ENCODE peak calls at places on chromosomes 4 and X, in seven cellular contexts. I is H1; U is CD8-positive, alpha-beta memory T cell; E is fibroblast of lung; D is upper lobe of right lung; N is tibial nerve; A is adrenal gland. G is an unnamed sample.

GRCh38 chr4:121266982-121267381 is 102.9 kb upstream of the TNIP3 start:
- DNase-seq in I (no peak), U (no peak), E (no peak), D (no peak), N (no peak), A (no peak), G (no peak)

GRCh38 chrX:39705299-39705698 is 392.5 kb downstream of the BCOR start:
- DNase-seq in I (no peak), U (no peak), E (peak; percentile 89), D (peak; percentile 83), N (peak; percentile 19), A (peak; percentile 87), G (no peak)

GRCh38 chr4:140595065-140595464 is 26.3 kb upstream of the UCP1 start:
- DNase-seq in I (no peak), U (no peak), E (peak; percentile 3), D (no peak), N (no peak), A (no peak), G (peak; percentile 59)

GRCh38 chr4:89800527-89801103 is 36.3 kb downstream of the SNCA start:
- DNase-seq in I (no peak), U (no peak), E (peak; percentile 85), D (no peak), N (no peak), A (no peak), G (no peak)

GRCh38 chrX:13721819-13722527 is 12.4 kb downstream of the TRAPPC2 start:
- DNase-seq in I (no peak), U (no peak), E (peak; percentile 63), D (no peak), N (no peak), A (no peak), G (peak; percentile 43)

GRCh38 chr4:13990596-13991589 is 363.4 kb upstream of the BOD1L1 start:
- DNase-seq in I (no peak), U (no peak), E (no peak), D (no peak), N (no peak), A (peak; percentile 80), G (peak; percentile 72)

GRCh38 chrX:16002185-16002584 is 121.2 kb upstream of the GRPR start:
- DNase-seq in I (no peak), U (no peak), E (peak; percentile 20), D (no peak), N (no peak), A (no peak), G (no peak)

GRCh38 chrX:10242036-10242435 is 85.3 kb downstream of the CLCN4 start:
- DNase-seq in I (no peak), U (no peak), E (no peak), D (no peak), N (no peak), A (no peak), G (no peak)

GRCh38 chr4:96293806-96294205 is 453.9 kb downstream of the PDHA2 start:
- DNase-seq in I (no peak), U (no peak), E (no peak), D (no peak), N (no peak), A (no peak), G (no peak)

GRCh38 chrX:54494970-54495813 is 842 bp downstream of the FGD1 start:
- DNase-seq in I (no peak), U (no peak), E (peak; percentile 35), D (peak; percentile 63), N (no peak), A (peak; percentile 37), G (no peak)

DNA sequence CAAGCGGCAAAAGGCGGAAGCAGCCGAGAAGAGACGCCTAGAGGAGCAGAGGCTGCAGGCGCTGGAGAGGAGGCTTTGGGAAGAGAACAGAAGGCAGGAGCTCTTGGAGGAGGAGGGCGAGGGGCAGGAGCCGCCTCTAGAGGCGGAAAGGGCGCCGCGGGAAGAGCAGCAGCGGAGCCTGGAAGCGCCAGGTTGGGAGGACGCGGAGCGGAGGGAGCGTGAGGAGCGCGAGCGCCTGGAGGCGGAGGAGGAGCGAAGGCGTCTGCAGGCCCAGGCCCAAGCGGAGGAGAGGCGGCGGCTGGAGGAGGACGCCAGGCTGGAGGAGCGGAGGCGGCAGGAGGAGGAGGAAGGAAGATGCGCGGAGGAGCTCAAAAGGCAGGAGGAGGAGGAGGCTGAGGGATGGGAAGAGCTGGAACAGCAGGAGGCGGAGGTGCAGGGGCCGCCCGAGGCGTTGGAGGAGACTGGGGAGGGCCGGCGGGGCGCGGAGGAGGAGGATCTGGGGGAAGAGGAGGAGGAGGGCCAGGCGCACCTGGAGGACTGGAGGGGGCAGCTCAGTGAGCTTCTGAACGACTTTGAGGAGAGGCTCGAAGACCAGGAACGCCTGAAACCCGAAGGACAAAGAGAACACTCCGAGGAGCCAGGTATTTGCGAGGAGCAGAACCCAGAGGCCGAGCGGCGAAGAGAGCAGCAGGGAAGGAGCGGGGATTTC is 72.9 kb downstream of the AASDH start:
- DNase-seq in I (no peak), U (no peak), E (no peak), D (no peak), N (no peak), A (no peak), G (no peak)
- H3K36me3 ChIP-seq in I (no peaks in the 10 kb centered on the region), U (no peaks in the 10 kb centered on the region), E (no peaks in the 10 kb centered on the region), D (no peaks in the 10 kb centered on the region), N (no peaks in the 10 kb centered on the region), A (no peaks in the 10 kb centered on the region), G (no peaks in the 10 kb centered on the region)

GRCh38 chrX:107483976-107484726 is 34.7 kb downstream of the FRMPD3 start:
- DNase-seq in I (no peak), U (no peak), E (peak; percentile 42), D (no peak), N (no peak), A (no peak), G (no peak)

GRCh38 chrX:107480272-107480671 is 30.8 kb downstream of the FRMPD3 start:
- DNase-seq in I (no peak), U (peak; percentile 1), E (peak; percentile 11), D (no peak), N (no peak), A (no peak), G (no peak)

GRCh38 chrX:107482046-107482445 is 32.6 kb downstream of the FRMPD3 start:
- DNase-seq in I (no peak), U (no peak), E (peak; percentile 7), D (no peak), N (no peak), A (no peak), G (no peak)

GRCh38 chrX:107485019-107485418 is 35.6 kb downstream of the FRMPD3 start:
- DNase-seq in I (no peak), U (no peak), E (peak; percentile 20), D (no peak), N (no peak), A (no peak), G (no peak)
- H3K27me3 ChIP-seq in I (no peaks in the 10 kb centered on the region), U (no peaks in the 10 kb centered on the region), E (no peaks in the 10 kb centered on the region), D (no peaks in the 10 kb centered on the region), N (peaks cover 31% of the 10 kb centered on the region), A (peaks cover 6% of the 10 kb centered on the region), G (no peaks in the 10 kb centered on the region)

GRCh38 chr4:2857349-2857927 is 13.8 kb downstream of the ADD1 start:
- DNase-seq in I (no peak), U (no peak), E (no peak), D (no peak), N (no peak), A (no peak), G (no peak)
- H3K4me1 ChIP-seq in I (peaks cover 4% of the 10 kb centered on the region), U (peaks cover 81% of the 10 kb centered on the region), E (peaks cover 20% of the 10 kb centered on the region), D (peaks cover 76% of the 10 kb centered on the region), N (peaks cover 97% of the 10 kb centered on the region), A (peaks cover 75% of the 10 kb centered on the region), G (peaks cover 55% of the 10 kb centered on the region)

GRCh38 chr4:529563-529962 is 30.6 kb downstream of the PIGG start:
- DNase-seq in I (no peak), U (no peak), E (no peak), D (no peak), N (no peak), A (no peak), G (no peak)
- H3K36me3 ChIP-seq in I (peaks cover 6% of the 10 kb centered on the region), U (peaks cover 1% of the 10 kb centered on the region), E (peaks cover 14% of the 10 kb centered on the region), D (peaks cover 85% of the 10 kb centered on the region), N (no peaks in the 10 kb centered on the region), A (peaks cover 70% of the 10 kb centered on the region), G (peaks cover 2% of the 10 kb centered on the region)

DNA sequence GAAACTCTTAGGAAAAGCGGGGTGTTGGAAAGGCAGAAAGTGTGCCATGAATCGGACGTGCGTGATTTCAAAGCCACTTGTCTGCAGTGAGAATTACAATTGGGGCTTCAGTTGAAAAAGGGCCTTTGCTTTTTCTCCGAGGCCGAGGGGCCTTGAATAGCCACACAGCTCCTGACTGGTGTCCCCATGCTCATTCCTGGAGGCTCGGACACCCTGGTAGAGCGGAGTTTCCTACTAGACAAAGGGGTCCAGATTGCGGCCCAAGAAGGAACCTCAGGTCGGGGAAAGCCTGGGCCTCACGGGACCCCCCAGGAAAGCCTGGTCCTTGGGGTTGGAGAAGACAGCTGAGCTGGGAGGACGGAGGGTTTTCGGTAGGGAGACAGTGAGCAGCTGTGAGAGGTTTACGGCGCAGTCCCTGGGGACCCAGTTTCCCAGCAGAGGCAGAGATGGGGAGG is 3.1 kb upstream of the SHOX start:
- DNase-seq in I (no peak), U (no peak), E (no peak), D (no peak), N (no peak), A (no peak), G (no peak)
- H3K27me3 ChIP-seq in I (peaks cover 94% of the 10 kb centered on the region), U (peaks cover 3% of the 10 kb centered on the region), E (no peaks in the 10 kb centered on the region), D (peaks cover 47% of the 10 kb centered on the region), N (peaks cover 59% of the 10 kb centered on the region), A (peaks cover 46% of the 10 kb centered on the region), G (no peaks in the 10 kb centered on the region)

DNA sequence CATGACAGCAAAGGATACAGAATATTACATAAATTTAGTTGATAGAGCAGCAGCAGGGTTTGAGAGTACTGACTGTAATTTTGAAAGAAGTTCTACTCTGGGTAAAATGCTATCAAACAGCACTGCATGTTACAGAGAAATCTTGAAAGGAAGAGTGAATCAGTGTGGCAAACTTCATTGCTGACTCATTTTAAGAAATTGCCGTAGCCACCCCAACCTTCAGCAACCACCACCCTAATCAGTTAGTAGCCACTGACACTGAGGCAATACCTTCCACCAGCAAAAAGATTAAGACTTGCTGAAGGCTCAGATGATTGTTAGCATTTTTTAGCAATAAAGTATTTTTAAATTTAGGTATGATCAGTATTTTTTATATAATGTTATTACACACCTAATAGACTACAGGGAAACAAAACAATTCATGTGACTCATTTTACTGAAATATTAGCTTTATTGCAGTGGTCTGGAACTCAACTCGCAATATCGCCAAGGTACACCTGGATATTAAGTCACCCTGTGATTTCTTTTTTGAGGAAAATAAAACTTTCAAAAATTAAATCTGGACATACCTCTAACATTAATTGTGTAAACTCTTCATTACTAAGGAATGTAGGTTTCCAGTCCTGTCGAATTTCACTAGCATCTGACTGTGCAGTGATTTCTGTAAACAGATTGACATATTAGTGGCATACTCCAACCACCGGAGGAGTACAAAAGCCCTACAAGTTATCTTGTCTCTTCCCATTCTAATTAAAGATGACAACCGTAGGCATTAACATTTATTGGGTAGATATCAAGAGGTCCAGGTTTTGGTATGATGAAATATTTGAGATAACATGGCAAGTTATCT is 71.1 kb downstream of the CLOCK start:
- DNase-seq in I (no peak), U (no peak), E (peak; percentile 88), D (no peak), N (no peak), A (no peak), G (no peak)
- H3K4me1 ChIP-seq in I (no peaks in the 10 kb centered on the region), U (no peaks in the 10 kb centered on the region), E (peaks cover 5% of the 10 kb centered on the region), D (no peaks in the 10 kb centered on the region), N (no peaks in the 10 kb centered on the region), A (no peaks in the 10 kb centered on the region), G (no peaks in the 10 kb centered on the region)

GRCh38 chr4:68324509-68325262 is 25.2 kb downstream of the YTHDC1 start:
- DNase-seq in I (no peak), U (no peak), E (no peak), D (no peak), N (no peak), A (no peak), G (no peak)
- H3K36me3 ChIP-seq in I (peaks cover 14% of the 10 kb centered on the region), U (peaks cover 48% of the 10 kb centered on the region), E (peaks cover 1% of the 10 kb centered on the region), D (peaks cover 86% of the 10 kb centered on the region), N (peaks cover 3% of the 10 kb centered on the region), A (peaks cover 51% of the 10 kb centered on the region), G (no peaks in the 10 kb centered on the region)

G was measured in Caco-2.